ENCODE peak calls at places on chromosomes 4 and X, in four cellular contexts. X is mesendoderm, Y is H1, E is IMR-90. C is an unnamed sample.

GRCh38 chr4:148514581-148514980 is 72.4 kb upstream of the NR3C2 start:
- DNase-seq in Y (no peak), X (no peak), E (no peak), C (no peak)

GRCh38 chr4:121226362-121226761 is 62.2 kb upstream of the TNIP3 start:
- DNase-seq in X (peak), E (no peak), Y (no peak), C (no peak)

GRCh38 chr4:133464311-133464710 is 315.2 kb downstream of the PCDH10 start:
- DNase-seq in Y (no peak), E (no peak), X (no peak), C (no peak)

GRCh38 chr4:87853108-87853507 is 20.3 kb downstream of the MEPE start:
- DNase-seq in Y (no peak), E (peak), X (peak), C (peak)

GRCh38 chr4:128338634-128339355 is 51.2 kb upstream of the PGRMC2 start:
- DNase-seq in X (no peak), E (peak), Y (no peak), C (peak)

GRCh38 chr4:145623831-145624230 is 4.6 kb downstream of the MMAA start:
- DNase-seq in E (peak), X (no peak), Y (no peak), C (peak)

GRCh38 chr4:99165978-99166377 is 21.9 kb upstream of the ADH4 start:
- DNase-seq in X (peak), E (no peak), Y (no peak), C (no peak)

GRCh38 chr4:141884070-141884469 is 247.7 kb downstream of the IL15 start:
- DNase-seq in E (no peak), Y (no peak), X (no peak), C (no peak)

GRCh38 chrX:75061701-75062100 is 94.4 kb downstream of the ABCB7 start:
- DNase-seq in X (peak), Y (no peak), E (peak), C (peak)

GRCh38 chr4:128847074-128847724 is 37.7 kb downstream of the JADE1 start:
- DNase-seq in X (no peak), Y (no peak), E (peak), C (no peak)

GRCh38 chr4:52555356-52555716 is 103.8 kb downstream of the USP46 start:
- DNase-seq in Y (no peak), X (peak), E (no peak), C (no peak)

GRCh38 chr4:153790962-153791551 is 2.2 kb upstream of the SFRP2 start:
- DNase-seq in E (no peak), Y (peak), X (peak), C (peak)

GRCh38 chr4:101475246-101475645 is 127.9 kb upstream of the PPP3CA start:
- DNase-seq in E (no peak), X (no peak), Y (no peak), C (no peak)

GRCh38 chr4:27484216-27484615 is 623.6 kb downstream of the STIM2 start:
- DNase-seq in E (no peak), Y (no peak), X (no peak), C (no peak)

GRCh38 chr4:53508446-53508845 is 82.8 kb downstream of the LNX1 start:
- DNase-seq in E (peak), X (no peak), Y (no peak), C (peak)

GRCh38 chr4:55498051-55498450 is 48.7 kb downstream of the CLOCK start:
- DNase-seq in Y (no peak), X (no peak), E (peak), C (no peak)

GRCh38 chr4:2789801-2790582 is 2.9 kb upstream of the SH3BP2 start:
- DNase-seq in E (no peak), Y (no peak), X (no peak), C (no peak)

GRCh38 chrX:46574941-46575381 is 1.4 kb downstream of the CHST7 start:
- DNase-seq in X (no peak), E (no peak), Y (no peak), C (no peak)

GRCh38 chr4:158121203-158121586 is 51.6 kb downstream of the GASK1B start:
- DNase-seq in E (peak), X (peak), Y (no peak), C (peak)

GRCh38 chrX:11480626-11481025 is 185.1 kb downstream of the ARHGAP6 start:
- DNase-seq in Y (no peak), E (peak), X (no peak), C (no peak)

GRCh38 chr4:184355857-184356256 is 118.5 kb downstream of the IRF2 start:
- DNase-seq in E (no peak), X (no peak), Y (peak), C (no peak)

GRCh38 chr4:148034821-148035220 is 302.9 kb downstream of the ARHGAP10 start:
- DNase-seq in E (no peak), Y (no peak), X (no peak), C (no peak)

GRCh38 chrX:23729214-23729613 is 13.9 kb downstream of the ACOT9 start:
- DNase-seq in Y (no peak), X (no peak), E (no peak), C (no peak)

GRCh38 chr4:54073481-54073880 is 9.1 kb upstream of the CHIC2 start:
- DNase-seq in Y (no peak), E (peak), X (no peak), C (peak)

GRCh38 chr4:183700407-183700806 is 41.3 kb downstream of the TRAPPC11 start:
- DNase-seq in Y (no peak), E (no peak), X (no peak), C (no peak)

GRCh38 chrX:155923200-155923599 is 42.1 kb downstream of the VAMP7 start:
- DNase-seq in E (no peak), X (no peak), Y (no peak), C (no peak)

GRCh38 chrX:153882086-153882498 is 3.9 kb downstream of the L1CAM start:
- DNase-seq in X (no peak), Y (no peak), E (peak), C (peak)

GRCh38 chrX:147476008-147476407 is 435.7 kb upstream of the FMR1 start:
- DNase-seq in E (no peak), X (peak), Y (no peak), C (no peak)

GRCh38 chrX:43586855-43587254 is 69.2 kb upstream of the MAOA start:
- DNase-seq in X (no peak), E (no peak), Y (no peak), C (no peak)

GRCh38 chr4:147735413-147736301 is 3.8 kb downstream of the ARHGAP10 start:
- DNase-seq in Y (no peak), X (no peak), E (no peak), C (peak)

GRCh38 chr4:143654571-143654970 is 45.9 kb downstream of the FREM3 start:
- DNase-seq in X (no peak), E (no peak), Y (no peak), C (no peak)

GRCh38 chr4:143658336-143658735 is 42.1 kb downstream of the FREM3 start:
- DNase-seq in Y (no peak), E (no peak), X (no peak), C (no peak)

GRCh38 chr4:143653031-143653430 is 47.4 kb downstream of the FREM3 start:
- DNase-seq in Y (no peak), X (no peak), E (no peak), C (no peak)
- H4K8ac ChIP-seq in Y (no peak), X (no peak), E (no peak), C (no peak)

GRCh38 chr4:137700751-137701150 is 168.5 kb upstream of the PCDH18 start:
- DNase-seq in Y (no peak), E (peak), X (no peak), C (no peak)
- H2AK5ac ChIP-seq in Y (no peak), E (peak), X (no peak), C (no peak)

GRCh38 chrX:151723156-151723760 is 7.4 kb downstream of the FATE1 start:
- DNase-seq in X (peak), Y (no peak), E (no peak), C (no peak)

GRCh38 chrX:151726751-151727150 is 7.8 kb upstream of the CNGA2 start:
- DNase-seq in X (no peak), E (no peak), Y (no peak), C (no peak)

GRCh38 chrX:151724563-151725337 is 8.9 kb downstream of the FATE1 start:
- DNase-seq in X (no peak), Y (no peak), E (no peak), C (no peak)

GRCh38 chrX:151727346-151727745 is 7.2 kb upstream of the CNGA2 start:
- DNase-seq in Y (no peak), X (no peak), E (no peak), C (no peak)

GRCh38 chrX:151725338-151725614 is 9.3 kb upstream of the CNGA2 start:
- DNase-seq in E (no peak), X (no peak), Y (no peak), C (no peak)
- H4K8ac ChIP-seq in E (no peak), X (no peak), Y (no peak), C (no peak)

DNA sequence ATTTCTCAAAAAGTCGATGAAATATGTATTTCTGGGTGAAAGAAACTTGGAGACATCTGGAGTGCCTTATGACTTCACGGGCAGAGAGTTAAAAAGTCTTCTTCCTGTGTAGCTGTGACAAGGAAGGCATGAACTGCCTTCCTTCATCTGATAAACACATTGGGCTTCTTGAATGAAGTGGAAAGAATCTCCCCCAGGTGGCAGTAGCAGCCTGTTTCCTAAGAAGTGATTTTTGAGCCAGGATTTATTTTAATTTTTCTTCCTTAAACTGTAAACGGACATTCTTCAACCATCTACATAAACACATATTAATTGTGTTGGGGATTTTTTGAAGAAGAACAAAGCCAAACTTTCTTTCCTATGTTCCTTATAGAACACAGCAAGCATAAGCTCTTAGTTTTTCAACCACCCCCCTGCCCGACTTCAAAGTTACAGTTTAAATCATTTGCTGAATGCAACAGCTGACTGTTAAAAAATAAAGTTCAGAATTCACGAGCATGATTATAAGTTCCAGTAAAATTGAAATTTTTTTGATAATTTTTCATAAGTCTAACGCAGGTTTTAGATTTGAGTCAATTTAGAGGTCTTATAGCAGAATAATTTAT is 980 bp upstream of the GIMD1 start:
- DNase-seq in Y (no peak), X (peak), E (peak), C (peak)
- H2AK5ac ChIP-seq in Y (no peak), X (no peak), E (no peak), C (no peak)

GRCh38 chrX:29913647-29914046 is 301.7 kb upstream of the MAGEB2 start:
- DNase-seq in X (peak), E (no peak), Y (no peak), C (no peak)
- H4K8ac ChIP-seq in X (no peak), E (no peak), Y (no peak), C (no peak)

DNA sequence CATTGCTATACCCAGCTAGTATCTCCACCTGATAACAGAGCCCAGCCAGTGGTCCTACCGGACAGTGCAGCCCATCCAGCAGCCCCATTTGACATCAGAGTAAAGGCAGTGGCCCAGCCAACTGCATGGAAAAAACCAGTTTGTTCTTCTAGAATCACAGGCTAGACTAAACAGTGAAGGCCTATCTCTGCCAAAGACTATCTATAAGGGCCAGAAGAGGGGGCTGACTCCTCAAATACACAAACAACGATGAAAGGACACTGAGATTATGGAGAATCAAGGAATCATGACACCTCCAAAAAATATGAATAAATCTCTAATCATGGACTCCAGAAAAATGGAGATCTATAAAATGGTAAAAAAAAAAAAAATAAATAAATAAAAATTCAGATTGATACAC is 546.4 kb upstream of the HTR2C start:
- DNase-seq in E (no peak), X (peak), Y (no peak), C (no peak)
- H2AK5ac ChIP-seq in E (no peak), X (no peak), Y (peak), C (no peak)

DNA sequence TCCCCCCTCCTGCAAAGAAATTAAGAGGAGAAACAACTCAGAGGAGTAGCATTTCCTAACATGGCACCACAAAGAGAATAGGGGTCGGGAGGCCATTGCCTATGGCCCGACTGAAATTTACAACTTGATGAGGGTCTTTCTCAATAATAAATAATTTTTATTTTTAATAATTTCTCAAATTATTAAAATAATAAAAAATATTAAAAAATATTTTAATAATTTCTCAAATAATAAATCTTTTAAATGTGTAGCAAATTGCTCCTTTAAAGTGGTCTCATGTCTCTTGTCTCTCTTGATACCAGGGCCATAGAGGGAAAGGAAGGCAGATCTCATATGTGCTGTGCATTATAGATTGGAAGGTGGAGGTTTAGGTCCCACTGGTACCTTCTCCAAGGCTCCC is 49.2 kb upstream of the MTMR1 start:
- DNase-seq in E (no peak), X (no peak), Y (no peak), C (no peak)
- H4K8ac ChIP-seq in E (no peak), X (no peak), Y (no peak), C (no peak)